ENCODE peak calls at places on chromosomes 7 and 10, in five cellular contexts. W is PC-9, J is kidney, F is cardiac muscle cell, D is fibroblast of lung. Y is an unnamed sample. For H3K4me1, the result is how much of the 10 kb centered on the place peaks cover.

GRCh38 chr7:4246536-4246935 is 435.6 kb upstream of the FOXK1 start:
- DNase-seq in W (no peak), J (no peak), F (no peak), D (no peak), Y (no peak)

GRCh38 chr7:66043681-66044497 is 31.7 kb upstream of the ASL start:
- DNase-seq in W (peak), J (peak), F (peak), D (peak), Y (peak)

GRCh38 chr10:42769653-42770052 is 12.9 kb upstream of the BMS1 start:
- DNase-seq in W (peak), J (no peak), F (no peak), D (no peak), Y (no peak)

GRCh38 chr7:136677456-136678365 is 190.7 kb upstream of the CHRM2 start:
- DNase-seq in W (peak), J (no peak), F (peak), D (peak), Y (no peak)

GRCh38 chr7:105257338-105257737 is 131.4 kb downstream of the SRPK2 start:
- DNase-seq in W (no peak), J (no peak), F (no peak), D (peak), Y (no peak)

GRCh38 chr7:98864726-98865420 is 4.9 kb downstream of the TMEM130 start:
- DNase-seq in W (peak), J (peak), F (no peak), D (no peak), Y (no peak)

GRCh38 chr10:46326066-46326465 is 39.3 kb downstream of the ANTXRL start:
- DNase-seq in W (no peak), J (no peak), F (no peak), D (no peak), Y (no peak)

GRCh38 chr10:8063935-8064334 is 9.4 kb downstream of the GATA3 start:
- DNase-seq in W (no peak), J (no peak), F (no peak), D (no peak), Y (no peak)

GRCh38 chr10:86376852-86377796 is 10.5 kb upstream of the GRID1 start:
- DNase-seq in W (peak), J (peak), F (peak), D (peak), Y (peak)

GRCh38 chr10:93876391-93876790 is 17.4 kb upstream of the SLC35G1 start:
- DNase-seq in W (no peak), J (no peak), F (no peak), D (peak), Y (no peak)

GRCh38 chr7:25014735-25015134 is 34.8 kb upstream of the OSBPL3 start:
- DNase-seq in W (no peak), J (no peak), F (peak), D (peak), Y (no peak)

GRCh38 chr7:89966100-89966499 is 188.2 kb upstream of the STEAP1 start:
- DNase-seq in W (no peak), J (no peak), F (no peak), D (no peak), Y (no peak)

GRCh38 chr10:17502788-17503187 is 48.4 kb upstream of the ST8SIA6 start:
- DNase-seq in W (no peak), J (no peak), F (no peak), D (no peak), Y (no peak)

GRCh38 chr10:22652988-22653431 is 61.4 kb downstream of the PIP4K2A start:
- DNase-seq in W (no peak), J (no peak), F (no peak), D (no peak), Y (no peak)

GRCh38 chr7:151383638-151384351 is 26.0 kb downstream of the WDR86 start:
- DNase-seq in W (no peak), J (peak), F (no peak), D (no peak), Y (peak)

GRCh38 chr7:116630357-116630756 is 41.6 kb upstream of the MET start:
- DNase-seq in W (no peak), J (no peak), F (no peak), D (no peak), Y (no peak)

GRCh38 chr10:43573250-43574034 is 974 bp downstream of the ZNF239 start:
- DNase-seq in W (no peak), J (no peak), F (peak), D (peak), Y (no peak)

GRCh38 chr7:100721505-100721812 is 1.2 kb downstream of the EPO start:
- DNase-seq in W (no peak), J (no peak), F (no peak), D (no peak), Y (no peak)

GRCh38 chr7:135944753-135945152 is 32.4 kb downstream of the MTPN start:
- DNase-seq in W (no peak), J (no peak), F (no peak), D (no peak), Y (no peak)

GRCh38 chr10:95728535-95728934 is 27.4 kb upstream of the ENTPD1 start:
- DNase-seq in W (no peak), J (no peak), F (peak), D (no peak), Y (no peak)

GRCh38 chr7:102429141-102429904 is 4.1 kb upstream of the ORAI2 start:
- DNase-seq in W (no peak), J (no peak), F (no peak), D (no peak), Y (no peak)

GRCh38 chr7:94286111-94286510 is 108.6 kb upstream of the COL1A2 start:
- DNase-seq in W (no peak), J (no peak), F (peak), D (no peak), Y (no peak)

GRCh38 chr10:5071411-5072198 is 22.6 kb upstream of the AKR1C3 start:
- DNase-seq in W (peak), J (peak), F (peak), D (peak), Y (no peak)

GRCh38 chr10:5070648-5071410 is 23.4 kb upstream of the AKR1C3 start:
- DNase-seq in W (no peak), J (no peak), F (peak), D (peak), Y (no peak)

GRCh38 chr10:5064656-5065055 is 29.6 kb upstream of the AKR1C3 start:
- DNase-seq in W (no peak), J (no peak), F (no peak), D (peak), Y (no peak)

GRCh38 chr10:5073659-5074058 is 20.6 kb upstream of the AKR1C3 start:
- DNase-seq in W (no peak), J (no peak), F (no peak), D (no peak), Y (no peak)

DNA sequence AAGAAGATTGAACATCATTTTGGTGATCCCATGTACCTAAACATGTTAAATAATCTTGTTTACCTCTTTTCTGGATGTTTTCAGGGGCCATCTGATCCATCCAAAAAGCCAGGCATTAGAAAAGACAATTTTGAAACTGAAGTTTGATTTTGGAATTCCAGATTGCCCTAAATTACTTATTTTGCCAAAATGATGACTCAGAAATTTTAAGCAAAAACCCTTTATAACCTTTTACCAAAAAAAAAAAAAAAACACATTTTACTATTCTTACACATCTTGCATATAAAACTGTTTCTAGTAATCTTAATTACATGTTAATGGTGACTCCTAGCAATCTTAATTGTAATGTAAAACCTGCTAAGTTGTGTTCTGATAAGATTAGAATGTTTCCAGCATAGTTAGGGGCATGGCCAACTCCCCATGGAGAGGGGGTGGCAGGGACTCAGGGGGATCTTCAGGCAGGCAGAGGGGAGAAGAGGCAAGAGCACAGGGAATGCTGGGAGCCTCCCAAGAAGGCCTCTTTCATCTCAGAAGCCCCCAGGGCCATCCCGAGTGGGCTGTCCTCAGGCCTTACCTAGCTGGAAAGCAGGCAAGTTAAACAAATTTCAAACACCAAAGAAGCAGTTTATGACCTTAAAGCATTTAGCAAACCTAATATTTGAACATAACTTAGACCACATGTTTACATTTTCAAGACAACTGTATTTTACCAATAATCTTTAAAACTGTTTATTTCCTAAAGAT is 25.8 kb upstream of the AKR1C3 start:
- DNase-seq in W (no peak), J (no peak), F (no peak), D (no peak), Y (no peak)
- H3K4me1 ChIP-seq in W (under half), J (under half), F (under half), D (under half), Y (under half)

GRCh38 chr10:63929826-63930467 is 408.7 kb downstream of the REEP3 start:
- DNase-seq in W (no peak), J (no peak), F (no peak), D (no peak), Y (no peak)

GRCh38 chr10:63930584-63930983 is 409.4 kb downstream of the REEP3 start:
- DNase-seq in W (no peak), J (no peak), F (no peak), D (no peak), Y (no peak)

GRCh38 chr10:63940277-63940972 is 419.2 kb downstream of the REEP3 start:
- DNase-seq in W (no peak), J (no peak), F (no peak), D (no peak), Y (no peak)

DNA sequence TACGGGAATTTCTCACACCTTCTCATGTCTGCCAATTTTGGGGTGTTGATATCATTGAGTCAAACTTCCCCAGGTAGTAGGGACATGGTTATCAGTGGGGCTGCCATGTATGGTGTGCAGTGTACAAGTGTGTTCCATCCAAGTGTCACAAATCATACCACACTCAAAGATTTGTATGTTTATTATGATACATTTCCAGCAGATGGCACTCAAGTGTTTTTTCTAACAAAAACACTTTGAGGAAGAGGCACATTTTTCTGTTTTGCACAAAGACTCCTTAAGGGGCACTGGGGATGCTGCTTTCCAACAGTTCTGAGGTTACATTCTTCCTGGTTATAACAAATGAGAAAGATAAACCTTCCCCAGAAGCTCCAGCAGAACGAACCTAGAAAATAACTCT is 414.5 kb downstream of the REEP3 start:
- DNase-seq in W (no peak), J (no peak), F (peak), D (no peak), Y (no peak)
- TF ChIP-seq CTCF in W (no peak), J (no peak), F (peak), D (no peak), Y (no peak)

DNA sequence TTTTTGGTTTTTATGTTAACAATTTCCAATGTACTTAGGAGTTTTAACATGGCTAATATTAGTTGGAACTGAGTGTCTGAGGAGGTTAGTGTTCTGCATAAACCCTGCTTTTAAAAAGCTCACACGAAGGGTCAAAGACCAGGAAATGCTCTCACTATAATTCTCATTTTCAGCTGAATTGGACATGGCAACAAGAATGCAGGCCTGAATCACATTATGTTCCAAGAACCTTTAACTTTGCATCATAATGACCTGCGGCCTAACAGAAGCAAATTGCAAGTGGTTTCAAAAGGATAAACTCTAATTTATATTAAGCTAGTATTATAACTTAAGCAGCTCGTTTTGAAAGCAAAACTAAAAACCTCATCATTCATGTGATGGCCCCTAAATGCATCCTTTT is 242.9 kb upstream of the SP4 start:
- DNase-seq in W (no peak), J (no peak), F (no peak), D (no peak), Y (no peak)
- H3K4me3 ChIP-seq in W (no peak), J (no peak), F (no peak), D (no peak), Y (no peak)

DNA sequence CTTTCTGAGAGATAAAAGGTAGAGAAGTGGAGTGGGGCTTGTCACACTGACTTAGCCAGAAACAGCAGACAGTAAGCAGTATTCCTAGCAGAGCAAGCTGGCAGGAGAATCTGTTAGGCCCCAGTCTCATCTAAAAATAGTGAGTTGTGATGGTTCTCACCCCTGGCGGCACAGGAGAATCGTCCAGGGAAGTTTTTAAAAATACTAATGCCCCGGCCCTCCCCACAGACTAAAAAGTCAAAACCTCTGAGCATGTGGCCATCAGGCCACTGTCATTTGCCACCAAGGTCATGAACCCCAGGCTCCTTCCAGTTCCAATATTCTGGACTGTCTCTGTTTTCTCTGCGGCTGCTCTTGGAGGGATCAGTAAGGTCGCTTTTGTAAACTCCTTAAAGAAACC is 34.0 kb downstream of the LYZL1 start:
- DNase-seq in W (no peak), J (no peak), F (no peak), D (no peak), Y (no peak)
- H3K4me1 ChIP-seq in W (under half), J (under half), F (half or more), D (under half), Y (under half)

DNA sequence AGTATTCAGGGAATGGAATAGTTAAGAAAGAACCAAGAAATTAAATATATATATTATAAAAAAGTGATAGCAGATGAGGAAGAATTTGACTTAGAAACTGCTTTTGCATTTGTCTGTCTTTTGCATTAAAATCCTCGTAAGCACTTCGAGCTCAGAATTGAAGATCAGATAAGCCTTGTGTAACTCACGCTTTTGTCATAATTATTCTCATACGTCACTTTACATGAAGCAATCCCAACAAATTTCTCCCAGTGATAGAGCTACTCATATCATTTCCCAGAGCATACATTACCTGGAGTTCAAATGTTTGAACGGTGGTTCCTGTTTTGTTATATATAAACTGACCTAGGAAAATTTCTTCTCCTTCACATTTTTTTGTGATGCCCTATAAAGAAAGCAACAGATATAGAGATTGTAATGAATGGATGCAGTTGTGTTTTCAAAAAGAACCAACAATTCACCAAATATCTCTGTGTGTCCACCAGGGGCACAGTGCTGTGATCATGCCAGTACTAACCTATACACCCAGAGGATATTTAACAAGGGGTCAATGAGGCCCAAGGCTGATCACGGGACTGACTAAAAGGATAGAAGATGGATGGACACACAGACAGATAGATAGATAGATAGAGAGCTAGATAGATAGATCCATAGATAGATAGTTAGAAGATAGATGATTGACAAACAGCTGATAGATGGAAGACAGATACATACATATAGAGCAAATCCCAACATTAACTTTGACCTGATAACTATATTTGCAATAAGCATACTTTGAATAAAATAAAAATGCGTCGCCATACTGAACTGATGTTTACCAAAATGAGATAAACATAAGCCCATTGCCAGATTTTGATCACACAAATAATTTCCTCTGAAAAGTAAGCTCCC is 9.3 kb upstream of the HUS1 start:
- DNase-seq in W (no peak), J (no peak), F (no peak), D (no peak), Y (no peak)
- TF ChIP-seq CTCF in W (peak), J (peak), F (peak), D (peak), Y (peak)

GRCh38 chr7:20777377-20778062 is 9.2 kb downstream of the SP8 start:
- DNase-seq in W (no peak), J (no peak), F (no peak), D (no peak), Y (no peak)
- H3K4me3 ChIP-seq in W (no peak), J (no peak), F (peak), D (no peak), Y (no peak)

GRCh38 chr10:613661-614340 is 75.7 kb downstream of the DIP2C start:
- DNase-seq in W (no peak), J (peak), F (no peak), D (no peak), Y (peak)
- H3K4me1 ChIP-seq in W (under half), J (under half), F (under half), D (under half), Y (under half)

Y was measured in upper lobe of right lung.